ENCODE peak calls at places on chromosomes 16 and 17, in four cellular contexts. U is EL, O is Peyer's patch, Q is BJ. A is an unnamed sample.

GRCh38 chr16:86307518-86307903 is 202.8 kb upstream of the FOXF1 start:
- DNase-seq in U (peak; percentile 36), O (no peak), Q (no peak), A (peak; percentile 94)

GRCh38 chr16:79485020-79485419 is 115.5 kb downstream of the MAF start:
- DNase-seq in U (no peak), O (no peak), Q (no peak), A (no peak)

GRCh38 chr16:86383488-86384262 is 126.7 kb upstream of the FOXF1 start:
- DNase-seq in U (peak; percentile 96), O (no peak), Q (no peak), A (peak; percentile 92)

GRCh38 chr16:19517424-19518089 is 4.3 kb downstream of the GDE1 start:
- DNase-seq in U (peak; percentile 57), O (no peak), Q (no peak), A (peak; percentile 86)

GRCh38 chr17:767076-767475 is 15.0 kb downstream of the GLOD4 start:
- DNase-seq in U (no peak), O (no peak), Q (no peak), A (no peak)

GRCh38 chr16:84896847-84897246 is 77.1 kb downstream of the CRISPLD2 start:
- DNase-seq in U (no peak), O (no peak), Q (no peak), A (no peak)

GRCh38 chr16:82732461-82732860 is 105.7 kb downstream of the CDH13 start:
- DNase-seq in U (no peak), O (no peak), Q (no peak), A (no peak)

GRCh38 chr17:3879181-3879580 is 13.7 kb downstream of the CAMKK1 start:
- DNase-seq in U (peak; percentile 48), O (no peak), Q (peak; percentile 33), A (peak; percentile 74)

GRCh38 chr17:61091096-61091495 is 308.5 kb upstream of the TBX2 start:
- DNase-seq in U (no peak), O (no peak), Q (no peak), A (no peak)

GRCh38 chr17:15453246-15453645 is 14.2 kb downstream of the CDRT4 start:
- DNase-seq in U (peak; percentile 35), O (no peak), Q (no peak), A (no peak)

GRCh38 chr17:32350662-32351418 is 883 bp downstream of the ZNF207 start:
- DNase-seq in U (peak; percentile 58), O (no peak), Q (no peak), A (peak; percentile 70)

GRCh38 chr17:45022288-45022648 is 29.2 kb downstream of the DCAKD start:
- DNase-seq in U (no peak), O (no peak), Q (no peak), A (no peak)

GRCh38 chr17:17028059-17028877 is 14.0 kb upstream of the MPRIP start:
- DNase-seq in U (peak; percentile 91), O (peak; percentile 97), Q (peak; percentile 56), A (peak; percentile 66)

GRCh38 chr16:62950351-62950750 is 914.1 kb upstream of the CDH8 start:
- DNase-seq in U (no peak), O (no peak), Q (no peak), A (no peak)

GRCh38 chr16:31131841-31132271 is 3.7 kb downstream of the PRSS8 start:
- DNase-seq in U (no peak), O (peak; percentile 87), Q (no peak), A (no peak)

GRCh38 chr17:42623732-42624596 is 14.5 kb downstream of the TUBG1 start:
- DNase-seq in U (no peak), O (peak; percentile 61), Q (no peak), A (peak; percentile 51)

GRCh38 chr16:88303890-88304819 is 78.6 kb upstream of the ZNF469 start:
- DNase-seq in U (peak; percentile 92), O (no peak), Q (peak; percentile 93), A (peak; percentile 95)

GRCh38 chr17:53722407-53722806 is 100.3 kb upstream of the KIF2B start:
- DNase-seq in U (peak; percentile 100), O (no peak), Q (peak; percentile 84), A (peak; percentile 97)

GRCh38 chr16:2296662-2297505 is 29.0 kb upstream of the RNPS1 start:
- DNase-seq in U (peak; percentile 44), O (peak; percentile 47), Q (no peak), A (peak; percentile 44)

GRCh38 chr17:14575349-14575966 is 274.6 kb downstream of the HS3ST3B1 start:
- DNase-seq in U (peak; percentile 47), O (no peak), Q (peak; percentile 19), A (peak; percentile 39)

GRCh38 chr16:75416904-75417565 is 16.3 kb downstream of the CFDP1 start:
- DNase-seq in U (no peak), O (no peak), Q (no peak), A (no peak)

GRCh38 chr17:35254107-35254802 is 11.4 kb downstream of the SLFN5 start:
- DNase-seq in U (peak; percentile 98), O (no peak), Q (peak; percentile 88), A (peak; percentile 99)

GRCh38 chr16:57713596-57713995 is 19.0 kb downstream of the DRC7 start:
- DNase-seq in U (no peak), O (no peak), Q (no peak), A (no peak)

GRCh38 chr17:1793447-1793806 is 31.6 kb downstream of the SERPINF1 start:
- DNase-seq in U (no peak), O (no peak), Q (no peak), A (no peak)

GRCh38 chr16:8892101-8892575 is 10.0 kb downstream of the LITAFD start:
- DNase-seq in U (no peak), O (peak; percentile 51), Q (no peak), A (peak; percentile 18)

A was measured in fibroblast of mammary gland.